ENCODE peak calls at places on chromosome X, in five cellular contexts. B is pancreas, L is Peyer's patch, Z is cardiac muscle cell, V is heart left ventricle. Y is an unnamed sample.

GRCh38 chrX:87878926-87879325 is 361.3 kb downstream of the KLHL4 start:
- DNase-seq in Z (no peak), L (no peak), B (no peak), V (no peak), Y (no peak)

GRCh38 chrX:9598344-9598743 is 133.5 kb downstream of the TBL1X start:
- DNase-seq in L (no peak), B (no peak), V (no peak), Z (no peak), Y (no peak)

GRCh38 chrX:53441531-53442321 is 7.6 kb upstream of the HSD17B10 start:
- DNase-seq in L (peak), V (peak), B (peak), Z (peak), Y (peak)

GRCh38 chrX:45852884-45853283 is 652.2 kb upstream of the DIPK2B start:
- DNase-seq in Z (no peak), L (no peak), B (no peak), V (no peak), Y (no peak)

GRCh38 chrX:79169484-79169883 is 25.0 kb downstream of the GPR174 start:
- DNase-seq in Z (no peak), V (no peak), B (no peak), L (no peak), Y (no peak)

GRCh38 chrX:17470136-17470535 is 95.1 kb downstream of the NHS start:
- DNase-seq in Z (peak), V (no peak), L (no peak), B (no peak), Y (no peak)

GRCh38 chrX:74249963-74250362 is 54.0 kb upstream of the ZCCHC13 start:
- DNase-seq in V (no peak), Z (no peak), B (no peak), L (no peak), Y (no peak)

GRCh38 chrX:3788494-3789233 is 75.2 kb upstream of the PRKX start:
- DNase-seq in L (no peak), Z (no peak), V (no peak), B (no peak), Y (no peak)

GRCh38 chrX:102546818-102547493 is 30.4 kb upstream of the TMSB15A start:
- DNase-seq in Z (no peak), V (no peak), B (no peak), L (no peak), Y (no peak)

GRCh38 chrX:1481636-1482529 is 29.2 kb upstream of the ASMTL start:
- DNase-seq in V (peak), L (peak), Z (peak), B (no peak), Y (peak)

GRCh38 chrX:143095311-143095710 is 69.6 kb downstream of the SPANXN4 start:
- DNase-seq in B (no peak), Z (no peak), V (no peak), L (no peak), Y (no peak)

GRCh38 chrX:17689971-17690409 is 47.3 kb upstream of the SCML1 start:
- DNase-seq in L (peak), V (peak), B (no peak), Z (peak), Y (no peak)

GRCh38 chrX:19875051-19875432 is 12.4 kb downstream of the SH3KBP1 start:
- DNase-seq in Z (no peak), B (no peak), V (no peak), L (peak), Y (no peak)

GRCh38 chrX:45329217-45329616 is 128.5 kb upstream of the DIPK2B start:
- DNase-seq in B (no peak), V (no peak), Z (no peak), L (no peak), Y (no peak)

GRCh38 chrX:13502590-13502989 is 66.8 kb upstream of the EGFL6 start:
- DNase-seq in Z (no peak), V (no peak), L (no peak), B (no peak), Y (no peak)

GRCh38 chrX:121333942-121334341 is 286.5 kb downstream of the GLUD2 start:
- DNase-seq in Z (no peak), L (no peak), B (no peak), V (no peak), Y (no peak)

GRCh38 chrX:154378799-154379568 is at the start of gene EMD:
- DNase-seq in Z (peak), B (peak), L (peak), V (peak), Y (peak)

GRCh38 chrX:125621588-125621927 is 301.9 kb downstream of the TEX13C start:
- DNase-seq in L (no peak), V (no peak), Z (no peak), B (no peak), Y (no peak)

GRCh38 chrX:111035256-111035655 is 60.7 kb upstream of the PAK3 start:
- DNase-seq in L (no peak), V (no peak), B (no peak), Z (no peak), Y (no peak)

GRCh38 chrX:16897445-16897844 is 27.3 kb upstream of the RBBP7 start:
- DNase-seq in B (no peak), V (no peak), L (no peak), Z (no peak), Y (no peak)

GRCh38 chrX:11349020-11349419 is 55.8 kb downstream of the AMELX start:
- DNase-seq in Z (no peak), L (no peak), V (no peak), B (no peak), Y (no peak)

GRCh38 chrX:55056820-55057690 is 17.8 kb upstream of the PAGE2B start:
- DNase-seq in Z (peak), B (no peak), L (no peak), V (no peak), Y (no peak)

GRCh38 chrX:11190745-11191510 is 79.8 kb downstream of the HCCS start:
- DNase-seq in L (no peak), Z (no peak), B (no peak), V (no peak), Y (no peak)

GRCh38 chrX:23845316-23845932 is 62.3 kb downstream of the APOO start:
- DNase-seq in L (no peak), Z (peak), V (no peak), B (no peak), Y (no peak)

GRCh38 chrX:2497961-2498780 is 2.6 kb downstream of the DHRSX start:
- DNase-seq in B (no peak), V (no peak), L (peak), Z (peak), Y (no peak)

GRCh38 chrX:23870041-23870440 is 37.7 kb downstream of the APOO start:
- DNase-seq in V (no peak), Z (no peak), B (no peak), L (no peak), Y (no peak)

GRCh38 chrX:23788521-23788920 is 5.5 kb downstream of the SAT1 start:
- DNase-seq in B (no peak), L (no peak), Z (no peak), V (no peak), Y (no peak)

GRCh38 chrX:24026403-24026801 is 584 bp downstream of the KLHL15 start:
- DNase-seq in B (no peak), L (no peak), Z (peak), V (no peak), Y (no peak)

GRCh38 chrX:129773649-129774458 is 5.9 kb upstream of the SASH3 start:
- DNase-seq in L (peak), Z (no peak), B (peak), V (no peak), Y (no peak)

GRCh38 chrX:131677655-131678628 is 134.1 kb downstream of the OR13H1 start:
- DNase-seq in V (no peak), Z (peak), L (peak), B (peak), Y (no peak)

GRCh38 chrX:117808413-117808812 is 308.2 kb downstream of the KLHL13 start:
- DNase-seq in V (no peak), Z (no peak), B (no peak), L (no peak), Y (no peak)

GRCh38 chrX:47209508-47210238 is 8.8 kb upstream of the CDK16 start:
- DNase-seq in L (no peak), Z (no peak), B (peak), V (peak), Y (no peak)

GRCh38 chrX:41118156-41118555 is 32.9 kb downstream of the USP9X start:
- DNase-seq in Z (no peak), B (no peak), L (no peak), V (no peak), Y (no peak)

GRCh38 chrX:41127476-41128192 is 42.4 kb downstream of the USP9X start:
- DNase-seq in L (no peak), V (no peak), Z (no peak), B (no peak), Y (no peak)

GRCh38 chrX:41119803-41120202 is 34.6 kb downstream of the USP9X start:
- DNase-seq in L (no peak), V (no peak), B (no peak), Z (no peak), Y (no peak)

GRCh38 chrX:41121766-41122165 is 36.5 kb downstream of the USP9X start:
- DNase-seq in B (no peak), Z (no peak), L (no peak), V (no peak), Y (no peak)

DNA sequence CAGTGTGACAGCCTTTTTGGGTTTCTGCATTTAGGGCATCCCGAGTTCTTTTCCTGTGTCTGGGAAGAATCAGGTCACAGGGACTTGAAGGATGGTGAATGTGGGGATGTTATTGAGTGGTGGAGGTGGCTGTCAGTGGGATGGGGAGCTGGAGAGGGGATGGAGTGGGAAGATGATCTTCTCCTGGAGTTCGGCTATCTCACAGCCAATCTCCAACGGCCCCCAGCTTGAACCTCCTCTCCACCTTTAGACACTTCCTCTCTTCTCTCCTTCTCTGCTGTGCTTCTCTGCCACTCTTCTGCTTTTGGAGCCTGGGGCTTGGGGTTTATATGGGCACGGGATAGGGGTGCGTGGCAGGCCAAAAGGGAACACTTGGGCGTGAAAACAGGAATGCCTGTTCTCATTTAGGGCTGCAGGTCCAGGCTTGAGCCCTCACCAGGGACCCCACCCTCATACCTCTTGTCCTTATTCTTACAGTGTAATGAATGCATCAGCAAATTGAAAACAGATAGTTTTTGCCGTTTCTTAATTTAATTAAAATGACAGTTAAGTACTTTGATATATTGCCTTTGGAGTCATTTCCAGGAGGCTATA is 37.5 kb downstream of the USP9X start:
- DNase-seq in V (no peak), Z (no peak), L (no peak), B (no peak), Y (no peak)
- TF ChIP-seq CTCF in V (no peak), Z (no peak), L (no peak), B (no peak), Y (no peak)

DNA sequence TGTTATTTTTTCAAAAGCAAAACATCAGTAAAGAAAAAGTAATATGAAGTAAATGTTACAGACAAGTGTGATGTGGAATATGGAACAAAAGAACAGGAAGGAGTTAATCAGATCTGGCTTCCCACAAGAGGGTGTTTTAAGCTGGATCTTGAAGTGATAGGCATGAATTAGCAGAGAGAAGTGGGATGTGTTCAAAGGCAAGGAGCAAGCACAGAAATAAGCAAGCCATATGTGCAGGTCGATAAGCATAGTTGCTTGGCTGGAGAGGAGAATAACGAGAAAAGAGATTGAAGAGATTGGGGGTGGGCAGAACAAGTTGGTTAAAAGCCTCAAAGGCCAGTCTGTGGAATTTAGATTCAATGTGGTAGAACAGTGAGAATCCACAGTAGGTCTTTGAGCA is 60.9 kb upstream of the PRPS1 start:
- DNase-seq in Z (no peak), B (no peak), V (no peak), L (no peak), Y (no peak)
- H3K27ac ChIP-seq in Z (no peak), B (no peak), V (no peak), L (no peak), Y (no peak)

GRCh38 chrX:48972214-48973164 is 845 bp upstream of the KCND1 start:
- DNase-seq in V (no peak), L (peak), B (no peak), Z (peak), Y (no peak)

GRCh38 chrX:48974574-48974973 is 2.9 kb upstream of the KCND1 start:
- DNase-seq in Z (no peak), L (no peak), V (no peak), B (no peak), Y (no peak)

GRCh38 chrX:48975541-48975940 is 3.9 kb upstream of the KCND1 start:
- DNase-seq in Z (no peak), B (no peak), L (no peak), V (no peak), Y (no peak)

GRCh38 chrX:48975041-48975440 is 3.4 kb upstream of the KCND1 start:
- DNase-seq in V (no peak), B (no peak), L (no peak), Z (no peak), Y (no peak)

DNA sequence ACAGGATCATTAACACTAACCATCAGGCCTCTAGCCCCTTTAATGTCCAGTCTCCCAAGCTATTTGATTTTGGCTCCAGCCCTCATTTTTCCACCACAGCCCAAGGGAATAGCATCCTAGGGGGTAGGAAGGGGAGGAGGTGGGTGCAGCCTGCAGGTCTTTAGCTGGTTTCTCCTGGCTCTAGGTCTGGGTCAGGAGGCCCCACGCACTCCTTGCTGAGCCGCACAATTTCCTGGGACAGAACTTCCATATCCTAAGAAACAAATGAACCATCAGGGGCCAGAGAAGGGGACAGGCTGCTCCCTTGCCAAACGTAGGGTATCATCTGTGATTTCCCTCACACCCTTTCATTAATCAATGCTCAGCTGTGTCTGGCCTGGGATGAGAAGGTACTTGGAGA is 2.4 kb upstream of the KCND1 start:
- DNase-seq in V (no peak), L (no peak), Z (no peak), B (no peak), Y (no peak)
- H3K4me3 ChIP-seq in V (no peak), L (no peak), Z (no peak), B (no peak), Y (no peak)

DNA sequence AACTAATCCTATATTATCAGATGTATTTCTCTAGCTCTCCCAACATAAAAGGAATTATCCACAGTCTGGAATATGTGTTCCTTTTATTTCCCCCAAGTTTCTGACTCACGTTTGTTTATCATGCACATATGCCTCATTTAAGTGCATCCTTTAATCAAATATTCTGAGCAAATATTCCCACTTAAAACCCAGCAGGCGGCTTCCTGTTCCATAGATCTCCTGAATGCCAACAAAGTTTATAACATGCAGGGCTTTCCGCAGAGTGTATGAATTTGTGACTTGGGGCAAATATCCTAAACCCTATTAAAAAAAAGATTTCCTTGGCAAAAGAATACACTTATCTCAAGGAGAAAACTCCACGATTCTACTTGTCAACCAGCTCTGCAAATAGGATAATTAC is 16.9 kb downstream of the GLRA2 start:
- DNase-seq in Z (no peak), V (no peak), L (no peak), B (no peak), Y (no peak)
- TF ChIP-seq CTCF in Z (no peak), V (no peak), L (no peak), B (no peak), Y (no peak)

GRCh38 chrX:133561251-133561650 is 146.0 kb upstream of the GPC4 start:
- DNase-seq in Z (no peak), L (no peak), B (no peak), V (no peak), Y (no peak)

GRCh38 chrX:133550665-133551064 is 135.4 kb upstream of the GPC4 start:
- DNase-seq in L (no peak), V (no peak), Z (no peak), B (no peak), Y (no peak)

GRCh38 chrX:133559909-133560308 is 144.6 kb upstream of the GPC4 start:
- DNase-seq in L (no peak), Z (no peak), V (no peak), B (no peak), Y (no peak)

DNA sequence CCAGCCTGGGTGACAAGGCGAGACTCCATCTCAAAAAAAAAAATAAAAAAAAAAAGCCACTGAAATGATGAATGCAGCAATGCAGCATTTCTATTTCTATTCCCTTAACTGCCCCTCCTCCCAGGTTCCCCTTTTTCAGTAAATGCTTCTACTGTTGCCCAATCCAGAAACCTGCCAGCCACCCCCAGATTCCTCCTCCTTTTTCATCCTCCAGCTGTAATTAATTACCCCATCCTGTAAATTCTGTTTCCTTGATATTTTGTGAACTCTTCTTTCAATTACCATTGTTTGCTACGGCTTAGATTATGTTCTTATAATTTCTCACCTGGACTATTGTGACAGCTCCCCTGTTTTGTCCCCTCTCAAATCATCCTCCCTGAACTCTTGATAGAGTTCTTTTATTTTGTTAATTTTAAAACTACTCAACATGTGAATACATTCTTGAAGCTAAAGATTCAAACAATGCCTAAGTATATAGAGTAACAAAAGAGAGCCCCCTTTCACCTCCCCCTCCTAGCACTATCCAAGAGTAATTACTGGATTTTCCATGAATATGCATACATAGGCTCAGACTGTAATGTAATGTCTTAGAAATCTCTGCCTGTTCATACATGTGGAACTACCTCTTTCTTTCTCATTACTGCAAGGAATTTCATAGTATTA is 140.6 kb upstream of the GPC4 start:
- DNase-seq in V (no peak), B (no peak), L (no peak), Z (no peak), Y (no peak)
- H3K27ac ChIP-seq in V (no peak), B (no peak), L (no peak), Z (no peak), Y (no peak)

DNA sequence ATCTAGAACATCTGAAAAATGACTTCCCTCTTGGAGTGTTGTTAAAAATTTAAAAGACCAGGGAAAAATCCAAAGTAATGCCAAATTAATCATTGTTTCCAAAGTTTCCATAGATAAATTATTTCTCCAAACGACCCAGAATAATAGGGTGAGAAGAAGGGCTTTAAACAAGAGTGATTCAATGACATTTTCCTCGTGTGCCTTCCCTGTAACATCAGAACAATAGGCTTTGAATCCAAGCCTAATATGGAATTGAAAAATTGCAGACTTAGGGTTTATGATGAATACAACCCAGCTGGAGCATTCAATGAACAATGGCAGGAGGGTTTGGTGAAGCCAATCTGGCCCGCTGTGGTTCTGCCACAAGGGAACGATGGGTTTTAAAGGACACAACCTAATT is 94.2 kb downstream of the CBLL2 start:
- DNase-seq in Z (no peak), L (no peak), V (no peak), B (no peak), Y (no peak)
- H3K4me3 ChIP-seq in Z (no peak), L (no peak), V (no peak), B (no peak), Y (no peak)